ENCODE peak calls at places on chromosomes 7 and 10, in nine cellular contexts. T is tibial artery, Y is GM10248, K is fibroblast of lung, A is kidney epithelial cell, M is dermis blood vessel endothelial cell, U is PC-9, V is body of pancreas, C is heart left ventricle. F is an unnamed sample.

GRCh38 chr10:88565072-88565471 is 18.0 kb downstream of the RNLS start:
- DNase-seq in M (peak), C (no peak), U (no peak), Y (peak), K (peak), T (no peak), V (no peak), A (no peak), F (no peak)

GRCh38 chr7:73850781-73851207 is 8.5 kb upstream of the METTL27 start:
- DNase-seq in C (no peak), U (peak), V (no peak), Y (no peak), T (peak), K (peak), A (peak), M (peak), F (no peak)

GRCh38 chr10:29839826-29840515 is 205.2 kb upstream of the SVIL start:
- DNase-seq in M (no peak), C (no peak), T (no peak), K (no peak), A (no peak), V (peak), Y (no peak), U (no peak), F (no peak)

GRCh38 chr7:30930621-30931020 is 19.0 kb downstream of the AQP1 start:
- DNase-seq in U (no peak), T (no peak), M (no peak), K (no peak), V (peak), A (no peak), C (peak), Y (no peak), F (no peak)

GRCh38 chr7:100865971-100866720 is 1.0 kb upstream of the TRIP6 start:
- DNase-seq in C (peak), K (peak), Y (no peak), T (peak), M (peak), V (peak), U (no peak), A (no peak), F (no peak)

GRCh38 chr10:59587083-59587755 is 122.4 kb downstream of the SLC16A9 start:
- DNase-seq in T (no peak), C (no peak), U (no peak), K (no peak), V (no peak), M (no peak), Y (no peak), A (no peak), F (no peak)

GRCh38 chr10:75395171-75395954 is 6.2 kb downstream of the ZNF503 start:
- DNase-seq in T (peak), A (no peak), K (peak), Y (peak), V (peak), U (peak), C (peak), M (peak), F (peak)

GRCh38 chr7:130112662-130113425 is 42.5 kb downstream of the KLHDC10 start:
- DNase-seq in C (no peak), K (no peak), U (no peak), T (no peak), A (no peak), Y (no peak), M (no peak), V (no peak), F (no peak)

GRCh38 chr7:120802751-120803150 is 55.2 kb downstream of the TSPAN12 start:
- DNase-seq in U (no peak), Y (no peak), T (no peak), C (no peak), A (no peak), V (no peak), M (no peak), K (no peak), F (no peak)

GRCh38 chr10:19915816-19916215 is 99.6 kb downstream of the PLXDC2 start:
- DNase-seq in V (no peak), U (no peak), M (no peak), Y (no peak), K (no peak), T (no peak), A (no peak), C (no peak), F (no peak)

GRCh38 chr7:149725916-149726315 is 47.5 kb downstream of the ZNF467 start:
- DNase-seq in U (peak), K (no peak), M (no peak), A (no peak), V (no peak), Y (no peak), T (no peak), C (no peak), F (no peak)

GRCh38 chr7:107035446-107035845 is 9.1 kb upstream of the PRKAR2B start:
- DNase-seq in K (peak), C (no peak), V (no peak), T (no peak), Y (no peak), U (no peak), A (peak), M (no peak), F (no peak)

GRCh38 chr10:118633801-118634200 is 38.4 kb upstream of the PRLHR start:
- DNase-seq in M (no peak), C (no peak), A (no peak), V (no peak), U (no peak), T (no peak), Y (no peak), K (no peak), F (no peak)

GRCh38 chr7:138245682-138246081 is 169.4 kb downstream of the AKR1D1 start:
- DNase-seq in V (no peak), T (no peak), A (no peak), Y (no peak), U (no peak), M (no peak), K (peak), C (no peak), F (no peak)

GRCh38 chr10:97334370-97335175 is at the start of gene FRAT2:
- DNase-seq in M (peak), K (peak), V (peak), Y (peak), U (peak), C (peak), A (peak), T (peak), F (peak)

GRCh38 chr7:98993024-98993897 is 114.9 kb downstream of the TRRAP start:
- DNase-seq in C (peak), T (no peak), U (no peak), A (no peak), M (no peak), K (no peak), Y (no peak), V (no peak), F (no peak)

GRCh38 chr7:73971315-73971700 is 56.7 kb upstream of the ELN start:
- DNase-seq in C (no peak), M (no peak), V (no peak), T (no peak), Y (peak), U (no peak), A (no peak), K (no peak), F (no peak)

GRCh38 chr7:17302575-17303142 is 4.2 kb downstream of the AHR start:
- DNase-seq in K (peak), U (no peak), T (no peak), A (no peak), C (no peak), V (no peak), M (peak), Y (peak), F (no peak)

GRCh38 chr10:110516815-110517492 is 19.2 kb downstream of the DUSP5 start:
- DNase-seq in A (no peak), V (no peak), U (no peak), K (no peak), C (no peak), T (no peak), M (no peak), Y (no peak), F (no peak)

GRCh38 chr7:87413951-87414381 is 61.5 kb downstream of the ABCB4 start:
- DNase-seq in T (no peak), K (peak), A (peak), M (peak), U (peak), V (no peak), Y (no peak), C (no peak), F (no peak)

GRCh38 chr10:11898372-11899066 is 75.4 kb downstream of the PROSER2 start:
- DNase-seq in K (peak), U (peak), Y (no peak), C (no peak), T (no peak), A (peak), M (peak), V (peak), F (no peak)

GRCh38 chr10:13712799-13713581 is 126.2 kb downstream of the PRPF18 start:
- DNase-seq in U (peak), K (peak), A (peak), V (peak), Y (peak), C (peak), M (peak), T (peak), F (no peak)

GRCh38 chr7:148500978-148501377 is 89.6 kb upstream of the C7orf33 start:
- DNase-seq in M (no peak), Y (no peak), A (no peak), K (no peak), C (no peak), V (no peak), T (no peak), U (no peak), F (no peak)

F was measured in neural crest cell.